ENCODE peak calls at places on chromosomes 11 and 22, in six cellular contexts. E is heart left ventricle; K is NCI-H1092 treated with DMSO at 0.1 percent for 48 hours; A is Right ventricle myocardium superior; P is OCI-LY7; D is activated CD4-positive, alpha-beta memory T cell treated with anti-CD3 and anti-CD28 coated beads, Interleukin-2, amount 10 ng/mL, durations not matched to agents 7 days and 5 days. C is an unnamed sample.
A peak's percentile ranks its signal among the peaks of the same experiment; 100 is the strongest.

GRCh38 chr11:70436501-70436860 is 38.2 kb downstream of the CTTN start:
- DNase-seq in E (no peak), K (no peak), A (no peak), P (no peak), D (no peak), C (no peak)

GRCh38 chr11:48093795-48094642 is 113.7 kb downstream of the PTPRJ start:
- DNase-seq in E (no peak), K (peak; percentile 83), A (no peak), P (no peak), D (peak; percentile 23), C (no peak)

GRCh38 chr11:66820381-66820780 is 22.9 kb upstream of the RCE1 start:
- DNase-seq in E (no peak), K (no peak), A (no peak), P (no peak), D (no peak), C (no peak)

GRCh38 chr11:110897035-110897434 is 184.8 kb upstream of the ARHGAP20 start:
- DNase-seq in E (no peak), K (no peak), A (no peak), P (no peak), D (no peak), C (no peak)

GRCh38 chr11:100774132-100774531 is 87.0 kb downstream of the ARHGAP42 start:
- DNase-seq in E (no peak), K (no peak), A (no peak), P (no peak), D (no peak), C (no peak)

GRCh38 chr11:126842038-126842437 is 158.5 kb downstream of the KIRREL3 start:
- DNase-seq in E (no peak), K (no peak), A (no peak), P (no peak), D (no peak), C (no peak)

GRCh38 chr22:39349967-39350802 is at the start of gene SYNGR1:
- DNase-seq in E (peak; percentile 33), K (no peak), A (no peak), P (peak; percentile 18), D (no peak), C (no peak)

GRCh38 chr11:117823294-117823940 is 1.1 kb downstream of the FXYD2 start:
- DNase-seq in E (peak; percentile 49), K (no peak), A (no peak), P (peak; percentile 21), D (no peak), C (peak; percentile 25)

GRCh38 chr22:42928969-42929837 is 72.1 kb upstream of the ARFGAP3 start:
- DNase-seq in E (no peak), K (no peak), A (no peak), P (no peak), D (no peak), C (no peak)

GRCh38 chr11:73156114-73156513 is 14.0 kb upstream of the FCHSD2 start:
- DNase-seq in E (no peak), K (no peak), A (no peak), P (no peak), D (no peak), C (no peak)

GRCh38 chr11:65661599-65662246 is 993 bp downstream of the RELA start:
- DNase-seq in E (no peak), K (no peak), A (no peak), P (peak; percentile 27), D (no peak), C (no peak)

GRCh38 chr22:50146440-50147228 is 23.9 kb upstream of the PANX2 start:
- DNase-seq in E (peak; percentile 54), K (peak; percentile 5), A (peak; percentile 75), P (no peak), D (no peak), C (peak; percentile 52)

GRCh38 chr11:36594316-36594989 is at the start of gene IFTAP:
- DNase-seq in E (peak; percentile 45), K (peak; percentile 88), A (peak; percentile 40), P (no peak), D (peak; percentile 17), C (peak; percentile 90)

GRCh38 chr11:93396356-93396755 is 65.8 kb downstream of the DEUP1 start:
- DNase-seq in E (no peak), K (no peak), A (no peak), P (no peak), D (no peak), C (no peak)

GRCh38 chr22:35756722-35757121 is 39.0 kb downstream of the APOL5 start:
- DNase-seq in E (no peak), K (no peak), A (no peak), P (no peak), D (no peak), C (no peak)

GRCh38 chr11:77244277-77245014 is 57.0 kb downstream of the GDPD4 start:
- DNase-seq in E (no peak), K (no peak), A (no peak), P (no peak), D (no peak), C (no peak)

GRCh38 chr22:37169412-37169811 is 18.6 kb downstream of the C1QTNF6 start:
- DNase-seq in E (no peak), K (no peak), A (peak; percentile 23), P (no peak), D (no peak), C (no peak)

GRCh38 chr22:47062126-47062525 is 299.7 kb downstream of the TBC1D22A start:
- DNase-seq in E (no peak), K (no peak), A (peak; percentile 6), P (no peak), D (no peak), C (no peak)

GRCh38 chr11:10412266-10412665 is 42.8 kb upstream of the AMPD3 start:
- DNase-seq in E (no peak), K (no peak), A (no peak), P (no peak), D (no peak), C (no peak)

GRCh38 chr22:50620861-50621490 is 7.0 kb downstream of the ARSA start:
- DNase-seq in E (peak; percentile 32), K (no peak), A (peak; percentile 63), P (peak; percentile 76), D (peak; percentile 82), C (no peak)

GRCh38 chr11:80327971-80328614 is 887.3 kb upstream of the TENM4 start:
- DNase-seq in E (no peak), K (no peak), A (no peak), P (no peak), D (no peak), C (no peak)

GRCh38 chr11:92811341-92811740 is 158.1 kb upstream of the MTNR1B start:
- DNase-seq in E (no peak), K (no peak), A (no peak), P (no peak), D (no peak), C (no peak)

GRCh38 chr11:47245586-47246357 is 2.8 kb downstream of the ACP2 start:
- DNase-seq in E (no peak), K (no peak), A (no peak), P (no peak), D (no peak), C (no peak)

GRCh38 chr11:18699848-18700261 is 1.3 kb downstream of the TMEM86A start:
- DNase-seq in E (peak; percentile 46), K (no peak), A (no peak), P (no peak), D (no peak), C (no peak)

GRCh38 chr22:50242406-50242949 is 2.3 kb downstream of the TUBGCP6 start:
- DNase-seq in E (no peak), K (no peak), A (no peak), P (no peak), D (no peak), C (no peak)

GRCh38 chr11:2441171-2441570 is 3.1 kb downstream of the TRPM5 start:
- DNase-seq in E (no peak), K (no peak), A (peak; percentile 33), P (no peak), D (no peak), C (no peak)

GRCh38 chr11:16879690-16880089 is 134.5 kb downstream of the PLEKHA7 start:
- DNase-seq in E (no peak), K (no peak), A (no peak), P (no peak), D (no peak), C (no peak)